ENCODE peak calls at places on chromosomes 3 and 15, in eight cellular contexts. S, W, F, K, E, Z, B and L are unnamed samples.

GRCh38 chr3:52176951-52177700 is 20.8 kb upstream of the ALAS1 start:
- DNase-seq in S (no peak), W (no peak), F (peak; percentile 32), K (peak; percentile 75), E (no peak), Z (no peak), B (no peak), L (no peak)

GRCh38 chr3:51944541-51945021 is 2.4 kb downstream of the PARP3 start:
- DNase-seq in S (no peak), W (no peak), F (no peak), K (peak; percentile 59), E (peak; percentile 25), Z (no peak), B (no peak), L (no peak)

GRCh38 chr15:93045191-93045785 is 43.7 kb downstream of the RGMA start:
- DNase-seq in S (no peak), W (no peak), F (peak; percentile 7), K (peak; percentile 57), E (peak; percentile 20), Z (no peak), B (no peak), L (no peak)

GRCh38 chr3:32948625-32949445 is 2.6 kb upstream of the CCR4 start:
- DNase-seq in S (no peak), W (no peak), F (no peak), K (no peak), E (no peak), Z (no peak), B (no peak), L (no peak)

GRCh38 chr3:52967398-52967797 is 70.0 kb upstream of the STIMATE start:
- DNase-seq in S (no peak), W (no peak), F (no peak), K (no peak), E (no peak), Z (no peak), B (no peak), L (no peak)

GRCh38 chr3:53531749-53532148 is 37.3 kb downstream of the CACNA1D start:
- DNase-seq in S (no peak), W (no peak), F (no peak), K (no peak), E (no peak), Z (no peak), B (no peak), L (peak; percentile 47)

GRCh38 chr3:4419920-4420319 is 47.1 kb downstream of the SUMF1 start:
- DNase-seq in S (no peak), W (no peak), F (no peak), K (no peak), E (no peak), Z (no peak), B (no peak), L (no peak)

GRCh38 chr3:4341336-4341675 is 38.1 kb downstream of the SETMAR start:
- DNase-seq in S (no peak), W (no peak), F (no peak), K (no peak), E (no peak), Z (no peak), B (no peak), L (no peak)

GRCh38 chr15:51243774-51244173 is 94.6 kb downstream of the CYP19A1 start:
- DNase-seq in S (no peak), W (peak; percentile 16), F (no peak), K (no peak), E (no peak), Z (no peak), B (peak; percentile 46), L (peak; percentile 79)

GRCh38 chr3:185733980-185734724 is 90.7 kb downstream of the IGF2BP2 start:
- DNase-seq in S (peak; percentile 88), W (peak; percentile 89), F (no peak), K (no peak), E (peak; percentile 39), Z (peak; percentile 90), B (peak; percentile 87), L (peak; percentile 92)

GRCh38 chr3:117706731-117707130 is 997.2 kb downstream of the TUSC7 start:
- DNase-seq in S (no peak), W (no peak), F (no peak), K (no peak), E (no peak), Z (no peak), B (no peak), L (no peak)

GRCh38 chr15:65912235-65912634 is 42.9 kb downstream of the RAB11A start:
- DNase-seq in S (no peak), W (no peak), F (no peak), K (no peak), E (no peak), Z (no peak), B (no peak), L (no peak)

GRCh38 chr3:120854908-120855526 is 53.0 kb upstream of the STXBP5L start:
- DNase-seq in S (no peak), W (no peak), F (no peak), K (no peak), E (no peak), Z (no peak), B (no peak), L (peak; percentile 2)

GRCh38 chr3:126149256-126149902 is 31.0 kb downstream of the ALDH1L1 start:
- DNase-seq in S (no peak), W (no peak), F (no peak), K (no peak), E (no peak), Z (no peak), B (no peak), L (no peak)

DNA sequence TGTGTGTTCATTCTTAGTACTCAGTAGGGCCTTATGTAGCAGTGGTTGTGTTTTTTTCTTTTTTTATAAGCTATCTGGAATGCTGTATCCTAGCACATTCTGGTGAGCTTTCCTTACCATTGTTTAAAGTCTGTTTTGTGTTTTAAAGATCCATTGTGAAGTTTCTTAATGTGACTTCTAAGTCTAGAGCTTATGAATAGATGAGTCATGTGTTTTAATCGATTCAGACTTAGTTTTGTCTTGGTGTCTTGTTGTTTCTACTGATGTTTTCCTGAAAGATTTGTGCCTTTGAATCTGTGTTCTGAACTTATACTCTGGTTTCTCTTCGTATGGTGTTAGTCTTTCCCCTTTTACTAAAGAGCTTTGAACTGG is 24.5 kb downstream of the AKAP13 start:
- DNase-seq in S (no peak), W (peak; percentile 53), F (no peak), K (no peak), E (no peak), Z (peak; percentile 35), B (peak; percentile 54), L (no peak)
- H3K4me3 ChIP-seq in S (no peak overlapping the region), W (no peak overlapping the region), F (no peak overlapping the region), K (no peak overlapping the region), E (no peak overlapping the region), Z (peak overlapping the region; percentile 5), B (no peak overlapping the region), L (no peak overlapping the region)

GRCh38 chr15:71746719-71747118 is 63.6 kb upstream of the NR2E3 start:
- DNase-seq in S (no peak), W (no peak), F (no peak), K (no peak), E (no peak), Z (no peak), B (no peak), L (peak; percentile 69)

GRCh38 chr15:71742964-71743363 is 67.4 kb upstream of the NR2E3 start:
- DNase-seq in S (no peak), W (no peak), F (no peak), K (no peak), E (no peak), Z (no peak), B (no peak), L (no peak)

GRCh38 chr15:71748327-71748726 is 62.0 kb upstream of the NR2E3 start:
- DNase-seq in S (no peak), W (peak; percentile 42), F (no peak), K (no peak), E (no peak), Z (peak; percentile 5), B (peak; percentile 24), L (peak; percentile 57)

GRCh38 chr15:71747128-71748083 is 62.9 kb upstream of the NR2E3 start:
- DNase-seq in S (peak; percentile 47), W (peak; percentile 84), F (no peak), K (no peak), E (no peak), Z (peak; percentile 41), B (peak; percentile 88), L (peak; percentile 91)

GRCh38 chr15:71743861-71744382 is 66.4 kb upstream of the NR2E3 start:
- DNase-seq in S (peak; percentile 66), W (peak; percentile 69), F (peak; percentile 42), K (no peak), E (peak; percentile 52), Z (peak; percentile 64), B (peak; percentile 78), L (peak; percentile 58)
- TF ChIP-seq CTCF in S (peak; percentile 66), W (peak; percentile 74), F (peak; percentile 87), K (peak; percentile 79), E (peak; percentile 76), Z (peak; percentile 64), B (peak; percentile 57), L (peak; percentile 73)

GRCh38 chr3:188239035-188239434 is 85.1 kb downstream of the LPP start:
- DNase-seq in S (no peak), W (no peak), F (no peak), K (no peak), E (no peak), Z (no peak), B (no peak), L (no peak)
- H3K4me3 ChIP-seq in S (no peak overlapping the region), W (no peak overlapping the region), F (no peak overlapping the region), K (no peak overlapping the region), E (no peak overlapping the region), Z (no peak overlapping the region), B (no peak overlapping the region), L (no peak overlapping the region)

GRCh38 chr3:188746291-188746783 is 425.4 kb upstream of the TPRG1 start:
- DNase-seq in S (no peak), W (peak; percentile 31), F (no peak), K (no peak), E (no peak), Z (no peak), B (no peak), L (no peak)

GRCh38 chr3:188750625-188751024 is 421.1 kb upstream of the TPRG1 start:
- DNase-seq in S (no peak), W (no peak), F (no peak), K (no peak), E (no peak), Z (no peak), B (no peak), L (no peak)

GRCh38 chr3:188747487-188747886 is 424.3 kb upstream of the TPRG1 start:
- DNase-seq in S (no peak), W (no peak), F (no peak), K (no peak), E (no peak), Z (no peak), B (peak; percentile 38), L (no peak)

GRCh38 chr3:188749830-188750229 is 421.9 kb upstream of the TPRG1 start:
- DNase-seq in S (no peak), W (no peak), F (no peak), K (no peak), E (no peak), Z (no peak), B (no peak), L (no peak)

DNA sequence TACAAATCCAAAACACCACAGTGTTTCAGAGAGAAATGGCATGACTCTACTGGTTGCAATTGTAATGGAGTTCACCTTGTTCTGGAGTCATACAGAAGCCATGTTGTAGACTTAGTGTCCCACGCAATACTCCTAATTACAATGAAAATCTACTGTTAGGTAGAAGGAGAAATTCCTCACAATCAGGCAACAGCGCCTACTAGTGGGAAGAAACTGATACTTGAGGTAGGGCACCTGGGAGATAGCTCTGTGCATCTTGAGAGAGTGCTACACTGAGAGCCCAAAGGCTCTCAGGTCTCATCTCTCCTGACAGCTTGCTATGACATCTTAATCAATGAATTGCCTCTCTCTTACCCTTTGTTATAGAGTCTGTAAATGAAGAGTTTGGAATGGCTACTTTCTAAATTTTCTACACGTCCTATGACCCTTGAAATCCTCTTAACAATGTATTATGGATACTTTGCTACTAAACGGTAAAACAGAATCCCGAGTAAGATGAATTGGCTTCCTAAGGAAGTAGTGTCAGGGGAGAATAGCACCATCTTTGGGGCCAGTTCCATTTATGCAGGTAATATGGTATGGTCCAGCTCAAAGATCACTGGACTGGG is 422.7 kb upstream of the TPRG1 start:
- DNase-seq in S (no peak), W (no peak), F (no peak), K (no peak), E (no peak), Z (no peak), B (no peak), L (peak; percentile 59)
- TF ChIP-seq CTCF in S (peak; percentile 37), W (peak; percentile 25), F (peak; percentile 29), K (peak; percentile 70), E (peak; percentile 25), Z (peak; percentile 60), B (no peak), L (peak; percentile 50)